ENCODE peak calls at places on chromosomes 5 and 9, in five cellular contexts. S is A673, G is NCI-H774, L is ACHN, E is foreskin melanocyte. T is an unnamed sample.

GRCh38 chr5:132749506-132749905 is 2.3 kb downstream of the CCNI2 start:
- DNase-seq in S (no peak), G (no peak), L (no peak), E (no peak), T (no peak)

GRCh38 chr9:122115176-122116035 is 22.3 kb upstream of the TTLL11 start:
- DNase-seq in S (no peak), G (no peak), L (no peak), E (no peak), T (no peak)

GRCh38 chr5:9034671-9035070 is 511.2 kb downstream of the SEMA5A start:
- DNase-seq in S (no peak), G (no peak), L (no peak), E (peak), T (no peak)

GRCh38 chr5:176400382-176401156 is 12.0 kb downstream of the HIGD2A start:
- DNase-seq in S (no peak), G (no peak), L (no peak), E (no peak), T (no peak)

GRCh38 chr5:136446565-136446964 is 81.2 kb upstream of the TRPC7 start:
- DNase-seq in S (peak), G (no peak), L (peak), E (no peak), T (no peak)

GRCh38 chr9:114369567-114370240 is 18.1 kb downstream of the AKNA start:
- DNase-seq in S (no peak), G (no peak), L (no peak), E (no peak), T (no peak)

GRCh38 chr5:169301386-169301930 is 519 bp upstream of the SLIT3 start:
- DNase-seq in S (no peak), G (no peak), L (no peak), E (no peak), T (no peak)

GRCh38 chr9:129888085-129888808 is 53.0 kb downstream of the USP20 start:
- DNase-seq in S (no peak), G (no peak), L (no peak), E (no peak), T (no peak)

GRCh38 chr5:88675758-88676636 is 207.0 kb downstream of the MEF2C start:
- DNase-seq in S (peak), G (peak), L (no peak), E (no peak), T (peak)

GRCh38 chr9:11962327-11962726 is 730.9 kb upstream of the TYRP1 start:
- DNase-seq in S (no peak), G (no peak), L (no peak), E (no peak), T (no peak)

GRCh38 chr5:159310492-159310891 is 19.8 kb downstream of the IL12B start:
- DNase-seq in S (no peak), G (no peak), L (no peak), E (no peak), T (peak)

GRCh38 chr9:116497081-116497480 is 190.0 kb upstream of the TRIM32 start:
- DNase-seq in S (no peak), G (no peak), L (no peak), E (no peak), T (no peak)

GRCh38 chr5:115414406-115415142 is 118.1 kb upstream of the CCDC112 start:
- DNase-seq in S (no peak), G (no peak), L (no peak), E (peak), T (no peak)

GRCh38 chr9:82254646-82255367 is 266.2 kb downstream of the SPATA31D1 start:
- DNase-seq in S (no peak), G (no peak), L (no peak), E (peak), T (no peak)

GRCh38 chr9:81686614-81687520 is 2.5 kb downstream of the TLE1 start:
- DNase-seq in S (peak), G (peak), L (peak), E (peak), T (peak)

GRCh38 chr9:109813829-109814228 is 33.8 kb downstream of the PALM2AKAP2 start:
- DNase-seq in S (no peak), G (no peak), L (no peak), E (no peak), T (no peak)

GRCh38 chr9:135210676-135211523 is 123.4 kb downstream of the OLFM1 start:
- DNase-seq in S (no peak), G (no peak), L (no peak), E (no peak), T (no peak)

GRCh38 chr5:81428446-81428845 is 34.5 kb upstream of the ACOT12 start:
- DNase-seq in S (no peak), G (no peak), L (no peak), E (no peak), T (no peak)

GRCh38 chr5:148808864-148809642 is 17.4 kb upstream of the ADRB2 start:
- DNase-seq in S (peak), G (peak), L (no peak), E (no peak), T (no peak)

GRCh38 chr9:131668439-131669233 is 71.2 kb downstream of the RAPGEF1 start:
- DNase-seq in S (peak), G (no peak), L (no peak), E (no peak), T (no peak)

GRCh38 chr5:77952811-77953210 is 176.7 kb upstream of the TBCA start:
- DNase-seq in S (no peak), G (no peak), L (no peak), E (peak), T (no peak)

GRCh38 chr9:124665391-124666058 is 105.6 kb downstream of the NR6A1 start:
- DNase-seq in S (peak), G (no peak), L (peak), E (no peak), T (no peak)

GRCh38 chr9:125674981-125675973 is 31.7 kb downstream of the MAPKAP1 start:
- DNase-seq in S (peak), G (no peak), L (peak), E (peak), T (no peak)

GRCh38 chr9:97564291-97565175 is 63.1 kb downstream of the TMOD1 start:
- DNase-seq in S (peak), G (no peak), L (peak), E (peak), T (no peak)

GRCh38 chr5:151196556-151197290 is 27.2 kb downstream of the CCDC69 start:
- DNase-seq in S (no peak), G (no peak), L (no peak), E (no peak), T (no peak)

GRCh38 chr9:77194423-77194822 is 17.1 kb downstream of the VPS13A start:
- DNase-seq in S (no peak), G (no peak), L (no peak), E (no peak), T (no peak)

GRCh38 chr5:126794157-126794828 is 17.4 kb downstream of the LMNB1 start:
- DNase-seq in S (no peak), G (no peak), L (no peak), E (no peak), T (no peak)

GRCh38 chr9:93159601-93160418 is 24.1 kb upstream of the WNK2 start:
- DNase-seq in S (peak), G (peak), L (peak), E (peak), T (peak)

GRCh38 chr9:116297346-116297745 is 143.8 kb downstream of the PAPPA start:
- DNase-seq in S (no peak), G (no peak), L (no peak), E (no peak), T (no peak)